ENCODE peak calls at places on chromosome 18, in nine cellular contexts. K is NCI-H526 treated with DMSO at 0.1 percent for 48 hours; E is HEK293T; D is substantia nigra; A is T-helper 17 cell; I is NCI-H69; F is GM04504; C is CD4-positive, alpha-beta memory T cell; Q is RWPE1. V is an unnamed sample.

GRCh38 chr18:2223859-2224258 is 347.4 kb downstream of the METTL4 start:
- DNase-seq in K (no peak), E (no peak), D (no peak), A (no peak), I (peak; percentile 73), F (no peak), C (no peak), Q (peak; percentile 13), V (no peak)

GRCh38 chr18:9575558-9575957 is 38.8 kb downstream of the PPP4R1 start:
- DNase-seq in K (peak; percentile 52), E (peak; percentile 59), D (peak; percentile 29), A (no peak), I (peak; percentile 99), F (peak; percentile 59), C (no peak), Q (peak; percentile 72), V (peak; percentile 87)

GRCh38 chr18:8084160-8084559 is 517.0 kb downstream of the PTPRM start:
- DNase-seq in K (no peak), E (peak; percentile 43), D (peak; percentile 10), A (no peak), I (peak; percentile 96), F (peak; percentile 15), C (no peak), Q (peak; percentile 68), V (no peak)

GRCh38 chr18:78661316-78661715 is 318.3 kb upstream of the SALL3 start:
- DNase-seq in K (no peak), E (no peak), D (no peak), A (no peak), I (no peak), F (no peak), C (no peak), Q (no peak), V (no peak)

GRCh38 chr18:80033181-80034067 is 810 bp upstream of the RBFA start:
- DNase-seq in K (peak; percentile 84), E (no peak), D (peak; percentile 87), A (peak; percentile 70), I (no peak), F (peak; percentile 14), C (peak; percentile 89), Q (peak; percentile 93), V (no peak)

GRCh38 chr18:77248873-77249582 is 620 bp upstream of the GALR1 start:
- DNase-seq in K (no peak), E (no peak), D (no peak), A (no peak), I (no peak), F (no peak), C (no peak), Q (no peak), V (no peak)

GRCh38 chr18:44693030-44693784 is 12.5 kb downstream of the SETBP1 start:
- DNase-seq in K (no peak), E (no peak), D (no peak), A (no peak), I (no peak), F (no peak), C (no peak), Q (peak; percentile 26), V (no peak)

GRCh38 chr18:71398530-71398929 is 1109.7 kb downstream of the SOCS6 start:
- DNase-seq in K (peak; percentile 12), E (peak; percentile 7), D (peak; percentile 35), A (no peak), I (peak; percentile 94), F (no peak), C (no peak), Q (no peak), V (no peak)

GRCh38 chr18:11108956-11109355 is 40.4 kb downstream of the PIEZO2 start:
- DNase-seq in K (no peak), E (no peak), D (no peak), A (no peak), I (no peak), F (no peak), C (no peak), Q (no peak), V (no peak)

GRCh38 chr18:446941-447560 is 53.5 kb downstream of the COLEC12 start:
- DNase-seq in K (no peak), E (no peak), D (no peak), A (no peak), I (no peak), F (no peak), C (no peak), Q (no peak), V (no peak)

GRCh38 chr18:50473896-50474295 is 86.0 kb upstream of the MAPK4 start:
- DNase-seq in K (peak; percentile 82), E (no peak), D (no peak), A (no peak), I (peak; percentile 97), F (no peak), C (no peak), Q (no peak), V (no peak)

GRCh38 chr18:74558096-74558495 is 23.8 kb downstream of the CNDP1 start:
- DNase-seq in K (no peak), E (no peak), D (no peak), A (no peak), I (no peak), F (no peak), C (no peak), Q (no peak), V (no peak)

GRCh38 chr18:62165583-62165982 is 21.3 kb downstream of the PIGN start:
- DNase-seq in K (no peak), E (no peak), D (no peak), A (no peak), I (no peak), F (no peak), C (no peak), Q (no peak), V (no peak)

GRCh38 chr18:9017900-9018217 is 84.6 kb upstream of the NDUFV2 start:
- DNase-seq in K (no peak), E (no peak), D (no peak), A (no peak), I (no peak), F (peak; percentile 48), C (no peak), Q (peak; percentile 55), V (no peak)

V was measured in AG09309.